ENCODE peak calls at places on chromosomes 3 and 15, in four cellular contexts. M is GM23338; E is aorta; L is CD4-positive, alpha-beta T cell. Y is an unnamed sample.

GRCh38 chr15:57283774-57284508 is 92.4 kb upstream of the CGNL1 start:
- DNase-seq in L (no peak), E (no peak), M (no peak), Y (no peak)

GRCh38 chr3:120419797-120420196 is 31.0 kb downstream of the FSTL1 start:
- DNase-seq in E (no peak), M (no peak), L (no peak), Y (peak; percentile 58)

GRCh38 chr15:31481157-31481556 is 154.5 kb downstream of the KLF13 start:
- DNase-seq in E (no peak), M (no peak), L (no peak), Y (no peak)

GRCh38 chr3:185316740-185317407 is 46.1 kb upstream of the MAP3K13 start:
- DNase-seq in L (no peak), M (no peak), E (no peak), Y (no peak)

GRCh38 chr3:8987673-8988655 is 24.7 kb upstream of the RAD18 start:
- DNase-seq in M (peak; percentile 91), E (peak; percentile 77), L (peak; percentile 45), Y (peak; percentile 58)

GRCh38 chr3:146117406-146118285 is 43.3 kb downstream of the PLOD2 start:
- DNase-seq in E (no peak), L (no peak), M (no peak), Y (no peak)

GRCh38 chr3:153400641-153401040 is 238.6 kb downstream of the RAP2B start:
- DNase-seq in E (no peak), M (no peak), L (no peak), Y (no peak)

GRCh38 chr3:16849240-16849639 is 35.5 kb upstream of the PLCL2 start:
- DNase-seq in M (peak; percentile 75), L (peak; percentile 62), E (peak; percentile 82), Y (peak; percentile 62)

GRCh38 chr3:120162400-120162799 is 68.2 kb upstream of the GSK3B start:
- DNase-seq in E (no peak), L (no peak), M (no peak), Y (no peak)

GRCh38 chr3:13750731-13751130 is 129.1 kb downstream of the WNT7A start:
- DNase-seq in L (no peak), M (no peak), E (no peak), Y (no peak)

GRCh38 chr3:143135150-143135549 is 15.6 kb downstream of the CHST2 start:
- DNase-seq in M (no peak), L (no peak), E (peak; percentile 59), Y (no peak)

GRCh38 chr15:62782100-62782791 is 260.3 kb upstream of the TPM1 start:
- DNase-seq in L (no peak), E (peak; percentile 87), M (peak; percentile 74), Y (peak; percentile 90)

GRCh38 chr15:53644681-53645080 is 114.8 kb downstream of the WDR72 start:
- DNase-seq in M (no peak), L (no peak), E (no peak), Y (no peak)

GRCh38 chr3:45515999-45516804 is 78.3 kb upstream of the LIMD1 start:
- DNase-seq in M (no peak), L (no peak), E (no peak), Y (no peak)

GRCh38 chr15:46555547-46555946 is 920.7 kb downstream of the SQOR start:
- DNase-seq in M (no peak), L (no peak), E (no peak), Y (no peak)

GRCh38 chr3:178352300-178353021 is 183.8 kb upstream of the KCNMB2 start:
- DNase-seq in M (peak; percentile 44), E (no peak), L (no peak), Y (no peak)

GRCh38 chr15:48555244-48555804 is 90.2 kb downstream of the FBN1 start:
- DNase-seq in E (no peak), L (no peak), M (no peak), Y (no peak)

GRCh38 chr3:41199866-41200668 is 762 bp downstream of the CTNNB1 start:
- DNase-seq in M (peak; percentile 79), E (peak; percentile 62), L (peak; percentile 11), Y (no peak)

GRCh38 chr3:195151866-195152526 is 119.0 kb downstream of the XXYLT1 start:
- DNase-seq in L (no peak), E (no peak), M (no peak), Y (no peak)

GRCh38 chr3:167246252-167246651 is 133.8 kb downstream of the ZBBX start:
- DNase-seq in E (no peak), M (no peak), L (no peak), Y (no peak)

GRCh38 chr3:126472277-126473006 is 3.2 kb downstream of the ZXDC start:
- DNase-seq in M (no peak), E (peak; percentile 85), L (no peak), Y (peak; percentile 80)

GRCh38 chr15:72141171-72142084 is 23.2 kb downstream of the SENP8 start:
- DNase-seq in L (no peak), M (no peak), E (no peak), Y (no peak)

GRCh38 chr3:9102240-9102841 is 139.1 kb upstream of the RAD18 start:
- DNase-seq in M (peak; percentile 92), L (no peak), E (no peak), Y (no peak)

GRCh38 chr3:139299261-139300132 is 44.3 kb upstream of the MRPS22 start:
- DNase-seq in L (no peak), M (peak; percentile 28), E (no peak), Y (no peak)

GRCh38 chr15:59369597-59369996 is 3.1 kb downstream of the MYO1E start:
- DNase-seq in L (no peak), M (no peak), E (no peak), Y (no peak)

GRCh38 chr15:59371458-59372351 is 966 bp downstream of the MYO1E start:
- DNase-seq in L (no peak), E (no peak), M (peak; percentile 76), Y (peak; percentile 53)

GRCh38 chr15:59372352-59373211 is at the start of gene MYO1E:
- DNase-seq in L (no peak), M (peak; percentile 98), E (peak; percentile 90), Y (peak; percentile 86)

GRCh38 chr15:59376735-59377134 is 4.1 kb upstream of the MYO1E start:
- DNase-seq in M (no peak), L (no peak), E (no peak), Y (no peak)

GRCh38 chr15:59373215-59373614 is 544 bp upstream of the MYO1E start:
- DNase-seq in M (no peak), E (no peak), L (no peak), Y (no peak)
- H3K27ac ChIP-seq in M (peak overlapping the region; percentile 77), E (peak overlapping the region; percentile 77), L (no peak overlapping the region), Y (peak overlapping the region; percentile 53)

GRCh38 chr15:90004671-90005070 is 3.5 kb downstream of the ZNF710 start:
- DNase-seq in L (no peak), M (no peak), E (peak; percentile 68), Y (peak; percentile 60)

GRCh38 chr15:90002428-90002844 is 1.3 kb downstream of the ZNF710 start:
- DNase-seq in M (peak; percentile 60), E (peak; percentile 68), L (no peak), Y (peak; percentile 75)

GRCh38 chr15:90003736-90004135 is 2.6 kb downstream of the ZNF710 start:
- DNase-seq in M (no peak), L (no peak), E (no peak), Y (no peak)

GRCh38 chr15:90006217-90007088 is 5.3 kb downstream of the ZNF710 start:
- DNase-seq in M (no peak), E (no peak), L (no peak), Y (no peak)

DNA sequence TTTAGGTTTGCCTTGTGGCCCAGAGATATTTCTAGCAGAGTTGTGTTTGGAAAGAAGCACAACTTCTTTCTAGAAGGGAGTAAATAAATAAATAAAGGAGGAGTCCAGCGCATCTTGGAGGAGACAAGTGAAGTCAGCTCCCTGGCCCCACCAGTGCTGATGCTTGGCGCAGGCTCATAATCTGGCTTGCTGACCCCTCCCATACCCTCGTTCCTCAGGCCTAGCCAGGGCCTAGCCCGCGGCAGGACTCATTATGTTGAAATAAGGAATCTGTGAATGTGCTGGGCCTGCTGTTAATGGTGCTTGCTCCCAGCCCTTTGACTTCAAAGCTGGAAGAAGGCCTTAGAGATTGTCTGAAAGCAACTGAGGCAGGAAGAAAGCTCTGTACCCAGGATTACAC is 3.1 kb downstream of the ZNF710 start:
- DNase-seq in M (no peak), L (no peak), E (no peak), Y (peak; percentile 75)
- H3K27me3 ChIP-seq in M (peaks cover 12% of the 10 kb centered on the region), L (no peaks in the 10 kb centered on the region), E (no peaks in the 10 kb centered on the region), Y (no peaks in the 10 kb centered on the region)

DNA sequence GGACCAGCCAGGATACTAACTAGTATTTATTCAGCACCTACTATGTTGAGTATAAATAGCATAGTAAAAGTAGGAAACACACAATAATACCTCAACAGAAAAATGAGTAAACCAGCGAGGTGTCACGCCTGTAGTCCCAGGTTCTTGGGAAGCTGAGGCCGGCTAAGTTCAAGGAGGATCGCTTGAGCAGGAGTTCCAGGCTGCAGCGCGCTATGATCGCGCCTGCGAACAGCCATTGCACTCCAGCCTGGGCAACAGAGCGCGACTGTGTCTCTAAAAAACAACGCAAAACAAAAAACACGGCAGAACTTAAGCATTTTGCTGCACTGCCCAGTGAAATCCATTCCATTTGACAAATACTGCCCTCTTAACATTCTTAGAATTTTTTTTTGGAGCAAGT is 1.3 kb upstream of the DENND6A start:
- DNase-seq in L (no peak), M (no peak), E (no peak), Y (no peak)
- H3K27ac ChIP-seq in L (no peak overlapping the region), M (no peak overlapping the region), E (no peak overlapping the region), Y (no peak overlapping the region)

DNA sequence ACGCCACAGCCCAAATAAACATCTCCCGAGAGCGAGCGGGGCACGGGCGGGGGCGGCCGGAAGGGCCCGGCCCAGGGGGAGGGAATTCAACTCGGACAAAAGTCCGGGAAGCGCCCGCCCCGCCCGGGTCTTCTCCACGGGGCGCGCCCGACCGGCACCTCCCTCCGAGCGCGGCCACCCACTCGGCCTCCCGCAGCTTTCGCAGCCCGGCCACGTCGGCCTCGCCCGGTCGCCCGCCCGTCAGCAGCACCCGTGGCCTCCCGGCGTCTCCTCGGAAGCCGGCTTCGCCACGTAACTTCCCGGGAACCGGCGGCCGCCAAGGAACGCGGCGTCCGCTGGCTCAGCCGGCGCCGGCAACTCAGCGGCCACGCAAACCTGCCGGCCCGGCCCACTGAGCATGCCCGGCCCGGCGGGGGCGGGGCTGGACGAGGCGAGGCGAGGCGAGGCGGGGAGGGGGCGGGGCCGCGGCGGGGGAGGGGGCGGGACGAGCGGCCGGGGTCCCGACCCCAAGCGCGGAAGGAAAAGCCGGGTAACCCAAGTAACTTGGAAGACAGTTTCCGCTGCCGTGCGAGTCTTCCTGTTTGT is at the start of gene TJP1:
- DNase-seq in L (no peak), M (peak; percentile 88), E (peak; percentile 79), Y (peak; percentile 94)
- H3K27me3 ChIP-seq in L (peaks cover 66% of the 10 kb centered on the region), M (peaks cover 7% of the 10 kb centered on the region), E (no peaks in the 10 kb centered on the region), Y (no peaks in the 10 kb centered on the region)

GRCh38 chr3:64945171-64945684 is 257.4 kb upstream of the ADAMTS9 start:
- DNase-seq in M (peak; percentile 72), E (no peak), L (no peak), Y (no peak)

GRCh38 chr3:64939309-64939708 is 251.5 kb upstream of the ADAMTS9 start:
- DNase-seq in M (no peak), E (no peak), L (no peak), Y (no peak)

GRCh38 chr3:64939747-64940450 is 252.1 kb upstream of the ADAMTS9 start:
- DNase-seq in E (no peak), M (no peak), L (no peak), Y (no peak)

GRCh38 chr3:64943861-64944260 is 256.1 kb upstream of the ADAMTS9 start:
- DNase-seq in L (no peak), E (no peak), M (no peak), Y (peak; percentile 48)

DNA sequence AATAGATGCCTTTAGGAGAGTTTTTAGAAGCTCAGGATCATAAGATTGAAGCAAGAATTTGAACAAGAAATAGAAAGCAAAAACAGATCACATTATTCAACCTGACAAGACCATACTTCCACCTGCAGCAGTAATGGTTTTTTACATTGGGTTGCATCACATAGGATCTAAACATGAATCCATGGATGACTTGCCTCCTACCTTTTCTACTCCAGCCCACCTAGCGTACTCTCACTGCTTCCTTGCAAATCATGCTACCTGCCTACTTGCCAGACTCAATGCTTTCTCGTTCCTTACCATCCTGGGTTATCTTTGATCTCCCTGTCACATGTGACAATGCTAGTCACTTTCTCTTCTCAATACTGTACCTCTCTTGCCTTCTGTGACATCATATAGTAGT is 253.1 kb upstream of the ADAMTS9 start:
- DNase-seq in M (no peak), L (no peak), E (no peak), Y (no peak)
- H3K27ac ChIP-seq in M (no peak overlapping the region), L (no peak overlapping the region), E (no peak overlapping the region), Y (no peak overlapping the region)